ENCODE peak calls at places on chromosome 14, in six cellular contexts. I, S, O, B, L and C are unnamed samples. For H3K4me1, the result is how much of the 10 kb centered on the place peaks cover.

GRCh38 chr14:74705607-74706006 is 7.3 kb downstream of the AREL1 start:
- DNase-seq in I (no peak), S (no peak), O (no peak), B (no peak), L (no peak), C (no peak)

GRCh38 chr14:74571441-74571841 is 40.6 kb downstream of the LTBP2 start:
- DNase-seq in I (no peak), S (no peak), O (no peak), B (no peak), L (peak), C (no peak)

GRCh38 chr14:91693342-91693741 is 38.5 kb downstream of the CATSPERB start:
- DNase-seq in I (no peak), S (no peak), O (no peak), B (no peak), L (no peak), C (no peak)

GRCh38 chr14:104443391-104444158 is 136.0 kb upstream of the C14orf180 start:
- DNase-seq in I (peak), S (no peak), O (no peak), B (peak), L (no peak), C (no peak)

GRCh38 chr14:102498005-102498677 is 11.4 kb downstream of the ANKRD9 start:
- DNase-seq in I (peak), S (no peak), O (no peak), B (no peak), L (no peak), C (no peak)

GRCh38 chr14:68546839-68547238 is 246.0 kb downstream of the ZFP36L1 start:
- DNase-seq in I (no peak), S (no peak), O (no peak), B (no peak), L (no peak), C (no peak)

GRCh38 chr14:56273151-56273550 is 154.9 kb downstream of the PELI2 start:
- DNase-seq in I (no peak), S (no peak), O (no peak), B (no peak), L (peak), C (no peak)

GRCh38 chr14:101125313-101125712 is 221.8 kb upstream of the RTL1 start:
- DNase-seq in I (no peak), S (no peak), O (no peak), B (peak), L (no peak), C (no peak)

GRCh38 chr14:33454022-33454645 is 496.7 kb downstream of the EGLN3 start:
- DNase-seq in I (no peak), S (no peak), O (no peak), B (no peak), L (no peak), C (no peak)

GRCh38 chr14:33455998-33456397 is 494.9 kb downstream of the EGLN3 start:
- DNase-seq in I (no peak), S (no peak), O (no peak), B (no peak), L (no peak), C (no peak)

GRCh38 chr14:33457617-33458016 is 493.3 kb downstream of the EGLN3 start:
- DNase-seq in I (no peak), S (no peak), O (no peak), B (no peak), L (no peak), C (no peak)

GRCh38 chr14:33454707-33455106 is 496.2 kb downstream of the EGLN3 start:
- DNase-seq in I (no peak), S (no peak), O (no peak), B (no peak), L (no peak), C (no peak)

GRCh38 chr14:33457021-33457420 is 493.9 kb downstream of the EGLN3 start:
- DNase-seq in I (no peak), S (no peak), O (no peak), B (no peak), L (no peak), C (no peak)
- H3K4me1 ChIP-seq in I (under half), S (under half), O (under half), B (under half), L (under half), C (under half)

DNA sequence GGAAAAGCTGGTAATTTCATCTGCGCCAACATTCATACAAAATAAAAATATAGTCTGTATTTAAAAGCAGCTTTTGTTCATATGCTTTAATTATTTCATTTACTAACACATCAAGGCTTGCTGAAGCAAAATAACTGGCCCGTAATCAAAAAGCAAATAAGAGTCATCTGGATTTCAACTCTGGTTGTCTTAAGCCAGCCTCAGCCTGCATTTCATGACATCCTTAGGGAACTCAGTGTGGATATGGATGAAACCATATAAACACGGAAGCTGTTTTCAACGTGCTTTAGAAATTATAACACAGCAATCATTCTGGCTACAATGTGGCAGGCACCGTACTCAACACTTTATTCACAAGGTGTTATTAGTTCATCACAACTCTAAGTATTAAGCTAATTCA is 852 bp downstream of the COX16 start:
- DNase-seq in I (no peak), S (no peak), O (no peak), B (no peak), L (no peak), C (no peak)
- H3K27ac ChIP-seq in I (no peak), S (peak), O (no peak), B (peak), L (peak), C (no peak)

DNA sequence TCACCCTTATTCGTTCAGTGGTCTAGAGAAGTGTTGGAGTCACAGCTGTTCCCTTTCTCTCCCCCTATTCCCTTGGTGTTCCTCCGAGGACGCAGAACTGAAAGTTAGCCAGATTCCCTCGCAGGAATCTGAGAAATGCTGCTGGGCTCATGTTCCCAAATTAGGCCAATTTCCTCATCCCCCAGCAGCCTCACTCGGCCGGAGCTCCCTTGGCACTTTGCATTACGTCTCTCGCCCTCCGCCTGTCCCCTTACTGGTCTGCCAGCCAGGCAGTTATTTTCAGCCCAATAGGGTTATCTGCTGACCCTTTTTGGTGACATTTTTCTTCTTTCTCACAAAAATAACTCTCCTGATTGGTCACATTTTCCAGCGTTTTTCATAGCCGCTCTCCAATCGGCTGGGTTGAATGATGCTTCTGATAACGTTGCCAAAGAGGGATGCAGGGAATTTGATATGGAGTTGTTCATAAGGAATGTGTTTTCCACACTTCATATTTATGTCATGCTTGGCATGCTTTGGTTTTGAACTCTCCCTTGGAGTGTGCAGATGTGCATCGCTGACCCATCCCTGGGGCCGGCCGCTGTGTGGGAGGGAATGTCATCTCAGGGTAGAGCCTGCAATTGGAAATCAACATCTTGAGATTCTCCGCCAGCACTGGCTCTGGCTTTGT is 9.9 kb downstream of the IFT43 start:
- DNase-seq in I (no peak), S (no peak), O (peak), B (peak), L (peak), C (no peak)
- H3K4me1 ChIP-seq in I (under half), S (under half), O (under half), B (under half), L (under half), C (under half)

GRCh38 chr14:71680733-71681387 is 251.4 kb upstream of the RGS6 start:
- DNase-seq in I (peak), S (no peak), O (no peak), B (no peak), L (no peak), C (no peak)

GRCh38 chr14:71686677-71687076 is 245.6 kb upstream of the RGS6 start:
- DNase-seq in I (no peak), S (no peak), O (peak), B (peak), L (peak), C (no peak)

GRCh38 chr14:71684323-71684722 is 247.9 kb upstream of the RGS6 start:
- DNase-seq in I (no peak), S (no peak), O (no peak), B (no peak), L (no peak), C (no peak)

GRCh38 chr14:71687115-71687836 is 245.0 kb upstream of the RGS6 start:
- DNase-seq in I (no peak), S (no peak), O (no peak), B (no peak), L (no peak), C (no peak)

DNA sequence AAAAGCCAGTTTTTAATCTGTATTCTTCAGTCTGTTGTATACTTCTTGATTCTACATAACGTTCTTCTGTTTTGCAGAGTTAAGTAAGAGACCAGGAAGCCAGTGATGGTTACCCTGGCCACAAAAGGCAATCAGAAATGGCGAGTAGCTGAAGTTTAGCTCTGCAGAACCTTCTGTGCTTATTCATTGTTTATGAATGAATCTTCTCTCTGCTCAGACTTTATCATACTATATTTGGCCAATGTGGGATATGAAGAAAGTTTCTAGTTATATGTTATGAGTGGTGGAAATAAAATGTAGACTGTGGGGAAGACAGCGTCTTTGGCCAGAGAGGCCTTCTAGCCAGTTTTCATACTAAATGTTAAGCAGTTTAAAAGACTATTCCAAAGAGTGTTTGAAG is 249.9 kb upstream of the RGS6 start:
- DNase-seq in I (no peak), S (no peak), O (no peak), B (no peak), L (no peak), C (no peak)
- H3K27ac ChIP-seq in I (no peak), S (no peak), O (no peak), B (peak), L (no peak), C (no peak)

GRCh38 chr14:79583738-79584405 is 627.4 kb downstream of the DIO2 start:
- DNase-seq in I (no peak), S (no peak), O (no peak), B (no peak), L (no peak), C (no peak)
- H3K4me1 ChIP-seq in I (under half), S (under half), O (under half), B (under half), L (under half), C (under half)